ENCODE peak calls at places on chromosomes 4 and X, in four cellular contexts. K is caudate nucleus, Z is left colon, D is amygdala. A is an unnamed sample.
A peak's percentile ranks its signal among the peaks of the same experiment; 100 is the strongest.

GRCh38 chr4:48346594-48346993 is 5.3 kb downstream of the SLAIN2 start:
- DNase-seq in K (no peak), Z (no peak), D (no peak), A (no peak)

GRCh38 chr4:119025916-119026661 is 109.5 kb upstream of the MYOZ2 start:
- DNase-seq in K (no peak), Z (no peak), D (no peak), A (peak; percentile 50)

GRCh38 chr4:40409835-40410234 is 74.7 kb downstream of the CHRNA9 start:
- DNase-seq in K (no peak), Z (no peak), D (no peak), A (no peak)

GRCh38 chrX:18290200-18290599 is 64.3 kb downstream of the SCML2 start:
- DNase-seq in K (no peak), Z (no peak), D (no peak), A (no peak)

GRCh38 chrX:63250253-63250868 is 100.8 kb downstream of the SPIN4 start:
- DNase-seq in K (no peak), Z (peak; percentile 15), D (no peak), A (peak; percentile 19)

GRCh38 chr4:78057135-78057599 is at the start of gene FRAS1:
- DNase-seq in K (peak; percentile 39), Z (peak; percentile 35), D (no peak), A (peak; percentile 43)

GRCh38 chr4:52425751-52426326 is 233.3 kb downstream of the USP46 start:
- DNase-seq in K (no peak), Z (no peak), D (no peak), A (no peak)

GRCh38 chr4:76581276-76581675 is 146.2 kb downstream of the SHROOM3 start:
- DNase-seq in K (no peak), Z (no peak), D (no peak), A (no peak)

GRCh38 chr4:4424499-4425115 is 37.7 kb downstream of the NSG1 start:
- DNase-seq in K (no peak), Z (no peak), D (no peak), A (no peak)

GRCh38 chr4:22897520-22898108 is 204.9 kb downstream of the GBA3 start:
- DNase-seq in K (no peak), Z (no peak), D (no peak), A (no peak)

GRCh38 chr4:121070274-121070673 is 2.1 kb downstream of the NDNF start:
- DNase-seq in K (no peak), Z (peak; percentile 12), D (no peak), A (no peak)

GRCh38 chr4:39559641-39560040 is 32.4 kb upstream of the UGDH start:
- DNase-seq in K (no peak), Z (peak; percentile 46), D (no peak), A (no peak)

GRCh38 chr4:105662935-105663675 is 45.4 kb downstream of the INTS12 start:
- DNase-seq in K (no peak), Z (no peak), D (no peak), A (no peak)

GRCh38 chr4:158769175-158769831 is 477 bp downstream of the FNIP2 start:
- DNase-seq in K (no peak), Z (peak; percentile 54), D (peak; percentile 43), A (peak; percentile 16)